ENCODE peak calls at places on chromosomes 6 and 20, in four cellular contexts. J, I, A and P are unnamed samples.

GRCh38 chr6:42745083-42745637 is 743 bp downstream of the TBCC start:
- DNase-seq in J (peak; percentile 47), I (peak; percentile 43), A (peak; percentile 29), P (peak; percentile 29)

GRCh38 chr6:4607026-4607704 is 169.0 kb upstream of the CDYL start:
- DNase-seq in J (no peak), I (peak; percentile 96), A (peak; percentile 82), P (peak; percentile 47)

GRCh38 chr20:54397292-54398155 is 77.9 kb upstream of the DOK5 start:
- DNase-seq in J (no peak), I (peak; percentile 13), A (no peak), P (no peak)

GRCh38 chr20:23094213-23094896 is 8.2 kb upstream of the CD93 start:
- DNase-seq in J (no peak), I (no peak), A (no peak), P (no peak)

GRCh38 chr6:40792183-40792582 is 205.0 kb upstream of the LRFN2 start:
- DNase-seq in J (no peak), I (no peak), A (no peak), P (no peak)

GRCh38 chr20:60046011-60046413 is 87.8 kb downstream of the CDH26 start:
- DNase-seq in J (no peak), I (peak; percentile 61), A (no peak), P (no peak)

GRCh38 chr6:25050356-25050755 is 114.6 kb upstream of the RIPOR2 start:
- DNase-seq in J (no peak), I (peak; percentile 91), A (peak; percentile 61), P (no peak)

GRCh38 chr6:69816569-69816968 is 19.8 kb upstream of the LMBRD1 start:
- DNase-seq in J (no peak), I (no peak), A (no peak), P (no peak)

GRCh38 chr6:10518461-10519216 is 2.5 kb upstream of the GCNT2 start:
- DNase-seq in J (no peak), I (peak; percentile 72), A (peak; percentile 21), P (peak; percentile 44)

GRCh38 chr20:15547109-15547508 is 1026.1 kb downstream of the KIF16B start:
- DNase-seq in J (no peak), I (no peak), A (no peak), P (no peak)

GRCh38 chr6:26743157-26743821 is 83.7 kb upstream of the ZNF322 start:
- DNase-seq in J (peak; percentile 45), I (peak; percentile 85), A (peak; percentile 79), P (no peak)

GRCh38 chr6:67606905-67607828 is 1027.9 kb upstream of the ADGRB3 start:
- DNase-seq in J (peak; percentile 31), I (peak; percentile 41), A (no peak), P (no peak)

GRCh38 chr6:88538130-88538706 is 372.1 kb upstream of the CNR1 start:
- DNase-seq in J (no peak), I (peak; percentile 8), A (no peak), P (no peak)

GRCh38 chr6:35491558-35492541 is 5.0 kb downstream of the TEAD3 start:
- DNase-seq in J (peak; percentile 62), I (no peak), A (no peak), P (no peak)

GRCh38 chr6:40936810-40937209 is 102.2 kb downstream of the UNC5CL start:
- DNase-seq in J (no peak), I (peak; percentile 96), A (peak; percentile 81), P (no peak)

GRCh38 chr6:44737829-44738528 is 350.5 kb downstream of the CDC5L start:
- DNase-seq in J (no peak), I (no peak), A (no peak), P (no peak)

GRCh38 chr6:1597924-1598323 is 11.8 kb upstream of the FOXC1 start:
- DNase-seq in J (no peak), I (no peak), A (peak; percentile 84), P (no peak)

GRCh38 chr6:7203939-7204338 is 96.2 kb downstream of the RREB1 start:
- DNase-seq in J (no peak), I (no peak), A (no peak), P (no peak)

GRCh38 chr6:160130729-160131484 is 9.3 kb downstream of the SLC22A1 start:
- DNase-seq in J (no peak), I (no peak), A (no peak), P (no peak)

GRCh38 chr6:63578757-63579156 is 6.5 kb downstream of the LOC128125822 start:
- DNase-seq in J (no peak), I (no peak), A (no peak), P (no peak)

GRCh38 chr6:105211831-105212230 is 32.0 kb upstream of the POPDC3 start:
- DNase-seq in J (no peak), I (peak; percentile 28), A (peak; percentile 42), P (no peak)

GRCh38 chr20:63454729-63455567 is 17.5 kb downstream of the KCNQ2 start:
- DNase-seq in J (peak; percentile 83), I (no peak), A (no peak), P (no peak)

GRCh38 chr6:117138920-117139319 is 126.4 kb upstream of the VGLL2 start:
- DNase-seq in J (no peak), I (no peak), A (no peak), P (peak; percentile 33)

GRCh38 chr20:50368386-50368785 is 141.8 kb upstream of the PTPN1 start:
- DNase-seq in J (no peak), I (no peak), A (no peak), P (no peak)

GRCh38 chr6:33967966-33968724 is 164.3 kb upstream of the MLN start:
- DNase-seq in J (peak; percentile 64), I (no peak), A (no peak), P (peak; percentile 57)

GRCh38 chr6:52538252-52538905 is 38.5 kb downstream of the TRAM2 start:
- DNase-seq in J (no peak), I (peak; percentile 55), A (no peak), P (no peak)

GRCh38 chr20:19074828-19075516 is 137.5 kb upstream of the SLC24A3 start:
- DNase-seq in J (no peak), I (no peak), A (no peak), P (no peak)

GRCh38 chr6:107132330-107132954 is 17.1 kb upstream of the BEND3 start:
- DNase-seq in J (peak; percentile 55), I (peak; percentile 20), A (no peak), P (no peak)

GRCh38 chr6:116313377-116313776 is 33.6 kb upstream of the TSPYL1 start:
- DNase-seq in J (no peak), I (peak; percentile 58), A (peak; percentile 28), P (no peak)

GRCh38 chr6:121436172-121436965 is 923 bp downstream of the GJA1 start:
- DNase-seq in J (no peak), I (peak; percentile 20), A (no peak), P (no peak)

GRCh38 chr6:121435444-121436069 is at the start of gene GJA1:
- DNase-seq in J (peak; percentile 22), I (peak; percentile 86), A (peak; percentile 83), P (peak; percentile 47)

GRCh38 chr6:121439456-121440250 is 4.2 kb downstream of the GJA1 start:
- DNase-seq in J (no peak), I (peak; percentile 21), A (no peak), P (no peak)

GRCh38 chr6:121436966-121437756 is 1.7 kb downstream of the GJA1 start:
- DNase-seq in J (peak; percentile 59), I (peak; percentile 68), A (peak; percentile 39), P (no peak)

GRCh38 chr6:121437861-121438651 is 2.6 kb downstream of the GJA1 start:
- DNase-seq in J (no peak), I (peak; percentile 76), A (peak; percentile 82), P (no peak)
- H3K4me3 ChIP-seq in J (peak overlapping the region; percentile 86), I (peak overlapping the region; percentile 94), A (peak overlapping the region; percentile 98), P (peak overlapping the region; percentile 34)

DNA sequence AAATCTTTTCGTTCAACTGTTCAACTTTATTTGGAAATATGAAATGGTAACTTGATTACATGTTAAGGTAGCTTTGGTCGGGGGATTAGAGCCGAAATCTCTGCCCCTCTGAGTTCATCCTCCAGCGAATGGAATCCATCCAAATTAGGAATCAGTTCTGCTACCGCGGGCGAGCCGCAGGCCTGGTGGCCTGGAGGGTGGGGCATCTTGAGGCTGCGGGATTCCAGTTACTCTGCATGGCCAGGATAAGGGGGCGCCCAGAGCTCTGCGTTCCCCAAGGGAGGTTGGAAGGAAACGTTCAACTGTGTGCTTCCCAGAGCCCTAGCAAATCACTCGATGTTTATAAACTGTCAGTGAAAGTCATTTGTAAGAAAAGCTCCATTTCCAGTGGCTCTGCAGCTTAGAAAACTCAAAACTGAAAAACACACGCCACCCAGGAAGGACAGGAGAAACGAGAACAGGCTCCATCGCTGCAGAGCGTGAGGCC is 262.2 kb downstream of the TAF4 start:
- DNase-seq in J (no peak), I (no peak), A (no peak), P (no peak)
- H3K27me3 ChIP-seq in J (no peaks in the 10 kb centered on the region), I (peaks cover 21% of the 10 kb centered on the region), A (no peaks in the 10 kb centered on the region), P (no peaks in the 10 kb centered on the region)

GRCh38 chr6:29974901-29975560 is 32.7 kb downstream of the HLA-A start:
- DNase-seq in J (no peak), I (no peak), A (no peak), P (no peak)

GRCh38 chr6:29976253-29976587 is 33.9 kb downstream of the HLA-A start:
- DNase-seq in J (no peak), I (no peak), A (no peak), P (no peak)

GRCh38 chr6:29977425-29977727 is 35.0 kb downstream of the HLA-A start:
- DNase-seq in J (no peak), I (no peak), A (no peak), P (no peak)

GRCh38 chr6:29975561-29975907 is 33.2 kb downstream of the HLA-A start:
- DNase-seq in J (no peak), I (no peak), A (no peak), P (no peak)

DNA sequence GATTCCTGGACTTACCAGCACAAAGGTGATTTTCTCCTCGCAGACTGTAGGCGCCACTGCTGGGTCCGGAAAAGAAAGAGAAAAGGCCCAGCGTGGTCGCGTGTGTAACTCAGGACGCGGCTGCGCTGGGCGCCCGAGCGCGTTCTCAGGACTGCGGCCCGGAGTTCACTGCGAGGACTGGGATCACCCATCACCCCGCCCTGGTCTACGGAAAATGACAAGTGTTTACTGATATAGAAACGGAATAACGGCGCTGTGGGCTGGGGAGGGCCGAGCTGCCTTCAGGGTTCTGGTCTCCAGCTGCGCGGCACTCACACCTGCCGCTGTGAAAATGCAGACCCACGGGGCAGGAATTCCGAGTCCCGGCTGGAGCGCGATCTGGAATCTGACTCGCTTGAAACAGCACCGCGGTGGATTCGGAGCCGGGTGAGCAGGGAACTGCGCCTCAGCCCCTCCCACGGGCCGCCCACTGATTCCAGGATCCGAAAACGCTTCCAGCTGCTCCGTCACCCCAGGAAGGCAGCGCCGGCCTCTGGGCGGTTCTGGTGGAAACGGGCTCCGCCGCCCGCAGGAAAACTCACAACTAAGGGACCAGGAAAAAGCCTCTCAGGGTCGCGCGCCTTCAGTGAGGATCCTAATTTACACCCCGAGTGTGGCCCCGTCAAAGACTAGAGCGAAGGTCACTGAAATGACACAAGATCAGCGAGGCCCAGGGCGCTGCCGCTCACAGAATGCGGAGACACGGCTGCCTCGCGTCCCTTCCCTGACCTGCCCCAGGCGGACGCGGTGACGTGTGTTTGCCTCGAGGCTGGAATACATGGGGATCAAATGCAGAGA is 34.5 kb downstream of the HLA-A start:
- DNase-seq in J (peak; percentile 80), I (peak; percentile 69), A (peak; percentile 70), P (peak; percentile 87)
- H3K9ac ChIP-seq in J (peak overlapping the region; percentile 51), I (peak overlapping the region; percentile 64), A (no peak overlapping the region), P (peak overlapping the region; percentile 70)

GRCh38 chr20:16662462-16662861 is 67.4 kb upstream of the SNRPB2 start:
- DNase-seq in J (no peak), I (no peak), A (no peak), P (no peak)
- H3K4me3 ChIP-seq in J (no peak overlapping the region), I (no peak overlapping the region), A (no peak overlapping the region), P (no peak overlapping the region)